ENCODE peak calls at places on chromosome 7, in six cellular contexts. U, N, C, H, J and A are unnamed samples.

GRCh38 chr7:26202019-26202985 is 757 bp downstream of the CBX3 start:
- DNase-seq in N (peak; percentile 26), U (peak; percentile 22), J (peak; percentile 77), H (peak; percentile 63), C (peak; percentile 60), A (peak; percentile 71)

GRCh38 chr7:4882169-4882741 is 1.3 kb downstream of the RADIL start:
- DNase-seq in H (no peak), U (peak; percentile 44), C (peak; percentile 72), J (no peak), N (peak; percentile 86), A (peak; percentile 77)

GRCh38 chr7:154339169-154339568 is 287.0 kb downstream of the DPP6 start:
- DNase-seq in J (no peak), H (no peak), N (no peak), C (no peak), U (no peak), A (no peak)

GRCh38 chr7:106377847-106378361 is 93.1 kb upstream of the NAMPT start:
- DNase-seq in H (no peak), N (no peak), J (no peak), U (no peak), C (no peak), A (no peak)

GRCh38 chr7:7100432-7100849 is 81.9 kb upstream of the C1GALT1 start:
- DNase-seq in J (no peak), U (peak; percentile 54), C (no peak), H (no peak), N (no peak), A (no peak)

GRCh38 chr7:97835296-97836138 is 36.7 kb downstream of the ASNS start:
- DNase-seq in C (peak; percentile 26), H (peak; percentile 31), N (peak; percentile 65), J (peak; percentile 65), U (peak; percentile 74), A (peak; percentile 68)

GRCh38 chr7:127876393-127876792 is 154.8 kb downstream of the LRRC4 start:
- DNase-seq in C (no peak), J (no peak), H (no peak), N (peak; percentile 67), U (no peak), A (no peak)

GRCh38 chr7:821688-822087 is 10.6 kb upstream of the SUN1 start:
- DNase-seq in U (no peak), J (peak; percentile 62), N (no peak), H (no peak), C (no peak), A (no peak)

GRCh38 chr7:113968713-113969112 is 49.9 kb upstream of the PPP1R3A start:
- DNase-seq in N (no peak), C (no peak), H (no peak), J (no peak), U (no peak), A (no peak)

GRCh38 chr7:34612671-34613070 is 45.3 kb upstream of the NPSR1 start:
- DNase-seq in U (no peak), N (peak; percentile 43), J (no peak), C (no peak), H (no peak), A (no peak)

GRCh38 chr7:55086413-55087201 is 67.8 kb downstream of the EGFR start:
- DNase-seq in J (no peak), N (peak; percentile 81), C (no peak), H (no peak), U (no peak), A (peak; percentile 38)